ENCODE peak calls at places on chromosomes 3 and 15, in seven cellular contexts. K is RKO; G is activated CD4-positive, alpha-beta T cell treated with anti-CD3 and anti-CD28 coated beads, Interleukin-2, amount 10 ng/mL, durations not matched to agents 7 days and 5 days; B is OCI-LY7; W is LNCaP clone FGC; R is MV-4-11; X is activated T-cell treated with anti-CD3 and anti-CD28 coated beads for 1 hour. M is an unnamed sample.

GRCh38 chr15:70525551-70525950 is 237.8 kb downstream of the UACA start:
- DNase-seq in R (no peak), K (no peak), W (no peak), G (no peak), X (no peak), B (no peak), M (no peak)

GRCh38 chr3:17052348-17052747 is 167.6 kb downstream of the PLCL2 start:
- DNase-seq in G (no peak), W (no peak), X (no peak), B (peak), K (no peak), R (peak), M (no peak)

GRCh38 chr3:141875893-141876380 is 506 bp upstream of the ATP1B3 start:
- DNase-seq in G (peak), R (peak), X (peak), B (peak), W (no peak), K (peak), M (peak)

GRCh38 chr15:79432345-79433311 is 492 bp downstream of the MINAR1 start:
- DNase-seq in G (no peak), B (no peak), W (no peak), X (no peak), R (no peak), K (no peak), M (no peak)

GRCh38 chr3:115381573-115381912 is 234.5 kb upstream of the ZBTB20 start:
- DNase-seq in R (no peak), G (no peak), K (no peak), X (no peak), W (no peak), B (no peak), M (no peak)

GRCh38 chr15:38589502-38589901 is 24.9 kb upstream of the RASGRP1 start:
- DNase-seq in B (no peak), K (peak), W (no peak), X (no peak), R (peak), G (no peak), M (no peak)

GRCh38 chr3:194985031-194985578 is 285.9 kb downstream of the XXYLT1 start:
- DNase-seq in K (no peak), W (peak), B (no peak), G (no peak), R (peak), X (no peak), M (peak)

GRCh38 chr3:149494759-149495580 is 20.5 kb downstream of the TM4SF4 start:
- DNase-seq in B (no peak), W (no peak), R (no peak), K (peak), G (no peak), X (no peak), M (no peak)

GRCh38 chr3:111246967-111247760 is 175.5 kb downstream of the NECTIN3 start:
- DNase-seq in X (no peak), W (no peak), B (no peak), R (no peak), G (no peak), K (peak), M (no peak)

GRCh38 chr15:70625438-70625837 is 137.9 kb downstream of the UACA start:
- DNase-seq in W (no peak), G (no peak), X (no peak), R (peak), K (no peak), B (no peak), M (no peak)

GRCh38 chr15:67707520-67708283 is 117.6 kb upstream of the SKOR1 start:
- DNase-seq in K (no peak), B (no peak), R (no peak), G (no peak), X (no peak), W (no peak), M (no peak)

GRCh38 chr15:91099616-91100560 is at the start of gene SV2B:
- DNase-seq in R (no peak), B (no peak), G (peak), K (peak), W (no peak), X (peak), M (peak)

GRCh38 chr15:31080618-31081017 is 20.9 kb downstream of the TRPM1 start:
- DNase-seq in G (peak), R (peak), X (peak), K (no peak), W (no peak), B (peak), M (peak)

GRCh38 chr3:111749171-111750170 is 109.6 kb upstream of the PHLDB2 start:
- DNase-seq in G (no peak), R (no peak), B (no peak), X (no peak), W (no peak), K (no peak), M (no peak)

GRCh38 chr15:51161491-51162260 is 67.0 kb upstream of the TNFAIP8L3 start:
- DNase-seq in R (no peak), B (no peak), W (no peak), K (no peak), X (no peak), G (no peak), M (no peak)

GRCh38 chr3:143677420-143677819 is 170.8 kb downstream of the SLC9A9 start:
- DNase-seq in W (no peak), K (no peak), X (no peak), G (no peak), R (no peak), B (no peak), M (no peak)

GRCh38 chr3:188978772-188979171 is 193.0 kb upstream of the TPRG1 start:
- DNase-seq in W (peak), X (no peak), K (no peak), B (no peak), G (no peak), R (no peak), M (no peak)

GRCh38 chr3:46714728-46715506 is 2.8 kb downstream of the PRSS50 start:
- DNase-seq in K (no peak), W (no peak), X (no peak), G (no peak), R (no peak), B (no peak), M (no peak)

GRCh38 chr3:110625126-110625798 is 446.4 kb upstream of the NECTIN3 start:
- DNase-seq in R (no peak), W (no peak), K (no peak), B (no peak), X (no peak), G (no peak), M (no peak)

GRCh38 chr3:126617574-126617973 is 37.4 kb downstream of the TXNRD3 start:
- DNase-seq in G (no peak), W (no peak), K (no peak), R (peak), X (no peak), B (no peak), M (no peak)

GRCh38 chr3:25448750-25449684 is 21.0 kb downstream of the RARB start:
- DNase-seq in K (no peak), G (no peak), R (no peak), W (no peak), B (no peak), X (no peak), M (peak)

GRCh38 chr15:52348056-52348745 is 52.6 kb upstream of the MYO5C start:
- DNase-seq in X (no peak), W (no peak), B (no peak), R (no peak), K (no peak), G (no peak), M (no peak)

GRCh38 chr3:192906940-192907339 is 10.7 kb downstream of the MB21D2 start:
- DNase-seq in X (no peak), G (no peak), K (no peak), W (no peak), B (no peak), R (no peak), M (no peak)

GRCh38 chr3:184710870-184711365 is 946 bp downstream of the MAGEF1 start:
- DNase-seq in B (peak), K (peak), W (no peak), R (peak), X (no peak), G (peak), M (peak)

GRCh38 chr3:153209596-153209995 is 47.6 kb downstream of the RAP2B start:
- DNase-seq in B (no peak), X (no peak), K (peak), G (no peak), W (no peak), R (peak), M (no peak)